ENCODE peak calls at places on chromosomes 5 and 9, in five cellular contexts. C is fibroblast of lung, H is neural progenitor cell, Z is GM12878, Q is GM23338. E is an unnamed sample.
A peak's percentile ranks its signal among the peaks of the same experiment; 100 is the strongest.

GRCh38 chr5:75275736-75276135 is 39.1 kb upstream of the ANKRD31 start:
- DNase-seq in C (no peak), H (no peak), Z (no peak), Q (peak; percentile 57), E (no peak)

GRCh38 chr9:136095495-136096058 is 488 bp upstream of the NACC2 start:
- DNase-seq in C (peak; percentile 45), H (peak; percentile 76), Z (no peak), Q (no peak), E (no peak)

GRCh38 chr5:176396330-176396729 is 7.8 kb downstream of the HIGD2A start:
- DNase-seq in C (no peak), H (no peak), Z (no peak), Q (no peak), E (peak; percentile 25)

GRCh38 chr5:150595466-150596031 is 44.9 kb upstream of the SYNPO start:
- DNase-seq in C (peak; percentile 93), H (no peak), Z (no peak), Q (no peak), E (no peak)

GRCh38 chr9:18386091-18386490 is 87.9 kb upstream of the ADAMTSL1 start:
- DNase-seq in C (no peak), H (no peak), Z (no peak), Q (no peak), E (no peak)

GRCh38 chr9:136854842-136855460 is 2.8 kb downstream of the MAMDC4 start:
- DNase-seq in C (no peak), H (no peak), Z (no peak), Q (no peak), E (no peak)

GRCh38 chr9:1115370-1115769 is 65.2 kb downstream of the DMRT2 start:
- DNase-seq in C (no peak), H (no peak), Z (no peak), Q (no peak), E (peak; percentile 51)

GRCh38 chr5:137220523-137220927 is 278.6 kb downstream of the SPOCK1 start:
- DNase-seq in C (peak; percentile 86), H (peak; percentile 70), Z (no peak), Q (peak; percentile 76), E (peak; percentile 42)

GRCh38 chr5:37552770-37553719 is 173.9 kb downstream of the WDR70 start:
- DNase-seq in C (peak; percentile 97), H (no peak), Z (no peak), Q (peak; percentile 13), E (no peak)

GRCh38 chr9:112784020-112784788 is 33.6 kb downstream of the SNX30 start:
- DNase-seq in C (peak; percentile 79), H (peak; percentile 66), Z (no peak), Q (peak; percentile 73), E (no peak)

GRCh38 chr9:113389451-113389850 is 11.6 kb downstream of the ALAD start:
- DNase-seq in C (no peak), H (no peak), Z (no peak), Q (no peak), E (no peak)

GRCh38 chr5:72485366-72486052 is 21.7 kb downstream of the ZNF366 start:
- DNase-seq in C (no peak), H (no peak), Z (no peak), Q (no peak), E (no peak)

GRCh38 chr5:56183507-56183906 is 49.6 kb downstream of the ANKRD55 start:
- DNase-seq in C (peak; percentile 98), H (no peak), Z (no peak), Q (no peak), E (no peak)

GRCh38 chr9:35338561-35339274 is 151.2 kb upstream of the RUSC2 start:
- DNase-seq in C (no peak), H (no peak), Z (no peak), Q (no peak), E (no peak)

GRCh38 chr5:35317586-35317985 is 87.3 kb upstream of the PRLR start:
- DNase-seq in C (no peak), H (peak; percentile 9), Z (no peak), Q (no peak), E (no peak)

GRCh38 chr5:151811593-151812321 is 40.0 kb downstream of the G3BP1 start:
- DNase-seq in C (peak; percentile 87), H (no peak), Z (no peak), Q (no peak), E (no peak)

GRCh38 chr5:113761594-113761993 is 248.1 kb downstream of the YTHDC2 start:
- DNase-seq in C (no peak), H (no peak), Z (no peak), Q (no peak), E (no peak)

GRCh38 chr5:132386644-132387286 is 17.3 kb downstream of the SLC22A5 start:
- DNase-seq in C (peak; percentile 62), H (peak; percentile 70), Z (peak; percentile 70), Q (peak; percentile 85), E (peak; percentile 79)

GRCh38 chr5:41932770-41933169 is 7.7 kb downstream of the FBXO4 start:
- DNase-seq in C (no peak), H (no peak), Z (no peak), Q (no peak), E (no peak)

GRCh38 chr5:177483042-177483441 is 9.6 kb upstream of the DBN1 start:
- DNase-seq in C (no peak), H (no peak), Z (no peak), Q (no peak), E (no peak)

GRCh38 chr5:65708140-65708539 is 13.8 kb downstream of the SGTB start:
- DNase-seq in C (no peak), H (no peak), Z (no peak), Q (no peak), E (no peak)

GRCh38 chr5:9714187-9714586 is 84.0 kb upstream of the TAS2R1 start:
- DNase-seq in C (no peak), H (no peak), Z (no peak), Q (no peak), E (no peak)

GRCh38 chr5:58025825-58026224 is 434.1 kb downstream of the PLK2 start:
- DNase-seq in C (no peak), H (no peak), Z (no peak), Q (no peak), E (no peak)

GRCh38 chr5:35305336-35306020 is 75.2 kb upstream of the PRLR start:
- DNase-seq in C (no peak), H (no peak), Z (no peak), Q (no peak), E (no peak)

GRCh38 chr5:17248999-17249634 is 31.7 kb downstream of the BASP1 start:
- DNase-seq in C (peak; percentile 99), H (no peak), Z (no peak), Q (no peak), E (no peak)

GRCh38 chr5:114447084-114447773 is 85.4 kb downstream of the KCNN2 start:
- DNase-seq in C (no peak), H (peak; percentile 41), Z (no peak), Q (peak; percentile 72), E (peak; percentile 12)

GRCh38 chr9:90189306-90189705 is 453.3 kb downstream of the DIRAS2 start:
- DNase-seq in C (no peak), H (no peak), Z (peak; percentile 24), Q (no peak), E (peak; percentile 54)

GRCh38 chr9:69071059-69071458 is 35.5 kb downstream of the FXN start:
- DNase-seq in C (peak; percentile 29), H (no peak), Z (no peak), Q (no peak), E (no peak)

GRCh38 chr5:71563161-71563560 is 24.0 kb upstream of the MCCC2 start:
- DNase-seq in C (no peak), H (no peak), Z (no peak), Q (no peak), E (no peak)

GRCh38 chr9:129352157-129352870 is 174.3 kb upstream of the IER5L start:
- DNase-seq in C (no peak), H (peak; percentile 93), Z (no peak), Q (peak; percentile 88), E (no peak)

GRCh38 chr9:116095403-116095802 is 58.2 kb upstream of the PAPPA start:
- DNase-seq in C (no peak), H (no peak), Z (no peak), Q (no peak), E (no peak)

GRCh38 chr5:68287976-68288755 is 72.6 kb downstream of the PIK3R1 start:
- DNase-seq in C (peak; percentile 66), H (peak; percentile 84), Z (peak; percentile 77), Q (peak; percentile 75), E (peak; percentile 96)

GRCh38 chr9:138098908-138099791 is 221.6 kb downstream of the CACNA1B start:
- DNase-seq in C (no peak), H (no peak), Z (no peak), Q (no peak), E (no peak)

GRCh38 chr9:75185585-75186170 is 97.4 kb downstream of the OSTF1 start:
- DNase-seq in C (peak; percentile 20), H (peak; percentile 51), Z (no peak), Q (peak; percentile 76), E (peak; percentile 57)

GRCh38 chr5:65722575-65723424 is 795 bp downstream of the NLN start:
- DNase-seq in C (peak; percentile 79), H (peak; percentile 67), Z (no peak), Q (peak; percentile 74), E (no peak)

GRCh38 chr5:87252283-87252605 is 15.4 kb upstream of the RASA1 start:
- DNase-seq in C (no peak), H (no peak), Z (no peak), Q (no peak), E (no peak)

GRCh38 chr5:154962494-154962893 is 21.6 kb downstream of the MRPL22 start:
- DNase-seq in C (peak; percentile 48), H (no peak), Z (no peak), Q (no peak), E (no peak)

GRCh38 chr5:133041910-133042309 is 9.9 kb upstream of the HSPA4 start:
- DNase-seq in C (peak; percentile 46), H (no peak), Z (no peak), Q (peak; percentile 27), E (no peak)

GRCh38 chr5:107383414-107383813 is 287.3 kb downstream of the EFNA5 start:
- DNase-seq in C (no peak), H (no peak), Z (no peak), Q (no peak), E (no peak)

GRCh38 chr5:88675758-88676636 is 207.0 kb downstream of the MEF2C start:
- DNase-seq in C (peak; percentile 99), H (peak; percentile 53), Z (no peak), Q (peak; percentile 96), E (peak; percentile 95)
- TF ChIP-seq EZH2 in C (no peak), H (peak; percentile 94), Z (no peak), Q (no peak), E (no peak)

GRCh38 chr5:7396169-7397004 is 449 bp downstream of the ADCY2 start:
- DNase-seq in C (peak; percentile 34), H (peak; percentile 65), Z (no peak), Q (peak; percentile 47), E (peak; percentile 9)
- TF ChIP-seq EZH2 in C (peak; percentile 58), H (peak; percentile 75), Z (no peak), Q (no peak), E (no peak)

GRCh38 chr9:124017929-124018730 is 6.6 kb downstream of the LHX2 start:
- DNase-seq in C (no peak), H (peak; percentile 81), Z (no peak), Q (peak; percentile 69), E (no peak)
- TF ChIP-seq EZH2 in C (peak; percentile 70), H (no peak), Z (no peak), Q (peak; percentile 90), E (no peak)

DNA sequence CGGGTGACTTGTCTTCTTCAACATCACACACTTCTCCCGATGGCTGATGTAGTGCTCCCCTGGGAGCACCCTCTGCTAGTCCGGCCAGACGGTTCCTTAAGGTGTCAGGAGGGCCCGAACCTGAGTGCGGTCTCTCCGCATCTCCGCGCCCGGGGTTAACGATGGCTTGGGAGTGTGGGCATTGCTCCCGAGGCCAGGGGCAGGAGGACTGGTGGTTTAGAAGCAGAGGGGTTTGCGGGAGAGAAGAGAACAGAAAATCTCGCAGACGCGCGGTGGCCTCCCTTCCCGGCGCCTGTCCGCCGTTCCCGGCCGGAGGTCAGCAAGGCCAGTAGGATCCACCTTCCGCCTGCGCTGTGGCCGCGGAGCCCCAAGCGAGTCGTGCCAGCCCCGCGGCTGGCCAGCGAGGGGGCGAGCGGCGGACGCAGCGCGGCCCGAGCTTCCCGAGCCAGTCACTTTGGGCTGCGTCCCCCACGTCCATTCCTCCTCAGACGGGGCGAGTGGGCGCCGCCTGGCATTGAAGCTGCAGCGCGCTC is 700 bp downstream of the CDO1 start:
- DNase-seq in C (no peak), H (peak; percentile 69), Z (no peak), Q (peak; percentile 54), E (no peak)
- TF ChIP-seq EZH2 in C (peak; percentile 63), H (peak; percentile 60), Z (no peak), Q (peak; percentile 37), E (no peak)

E was measured in MM.1S.